ENCODE peak calls at places on chromosomes 3 and 15, in five cellular contexts. T is stimulated activated CD4-positive, alpha-beta T cell treated with anti-CD3 and anti-CD28 coated beads, Interleukin-15, amount 100 ng/mL, for 48 hours; Q is progenitor cell of endocrine pancreas; D is amniotic stem cell; J is effector memory CD8-positive, alpha-beta T cell. F is an unnamed sample.

GRCh38 chr3:66418432-66419052 is 82.3 kb downstream of the LRIG1 start:
- DNase-seq in T (no peak), Q (no peak), D (no peak), J (no peak), F (no peak)

GRCh38 chr3:124557433-124558232 is 172.6 kb upstream of the UMPS start:
- DNase-seq in T (no peak), Q (no peak), D (peak), J (no peak), F (no peak)

GRCh38 chr15:65418596-65418995 is 4.2 kb downstream of the IGDCC4 start:
- DNase-seq in T (no peak), Q (no peak), D (no peak), J (no peak), F (no peak)

GRCh38 chr15:31325432-31325975 is 1.1 kb upstream of the KLF13 start:
- DNase-seq in T (no peak), Q (peak), D (no peak), J (peak), F (peak)

GRCh38 chr15:84658788-84659411 is 901 bp upstream of the NMB start:
- DNase-seq in T (no peak), Q (no peak), D (no peak), J (no peak), F (no peak)

GRCh38 chr15:101492752-101493692 is 3.5 kb upstream of the PCSK6 start:
- DNase-seq in T (no peak), Q (no peak), D (no peak), J (no peak), F (no peak)

GRCh38 chr3:45124379-45124778 is 21.8 kb downstream of the CDCP1 start:
- DNase-seq in T (no peak), Q (no peak), D (peak), J (no peak), F (no peak)

GRCh38 chr15:88621789-88622604 is 857 bp downstream of the AEN start:
- DNase-seq in T (peak), Q (no peak), D (no peak), J (peak), F (no peak)

GRCh38 chr15:92377083-92377789 is 16.4 kb upstream of the ST8SIA2 start:
- DNase-seq in T (no peak), Q (no peak), D (no peak), J (no peak), F (no peak)

GRCh38 chr3:37921025-37921424 is 59.3 kb downstream of the CTDSPL start:
- DNase-seq in T (no peak), Q (no peak), D (no peak), J (no peak), F (no peak)

GRCh38 chr15:84863480-84864428 is 20.7 kb upstream of the SLC28A1 start:
- DNase-seq in T (no peak), Q (no peak), D (no peak), J (no peak), F (no peak)

GRCh38 chr15:50418041-50418583 is 6.1 kb upstream of the USP8 start:
- DNase-seq in T (no peak), Q (no peak), D (no peak), J (no peak), F (no peak)

GRCh38 chr3:195913382-195913781 is 5.0 kb upstream of the TNK2 start:
- DNase-seq in T (no peak), Q (no peak), D (no peak), J (no peak), F (no peak)

GRCh38 chr3:101925564-101925963 is 76.2 kb downstream of the NFKBIZ start:
- DNase-seq in T (no peak), Q (no peak), D (no peak), J (no peak), F (no peak)